ENCODE peak calls at places on chromosomes 7 and 10, in seven cellular contexts. H, O, A, U, Y, J and K are unnamed samples.

GRCh38 chr7:32323687-32324086 is 166.5 kb downstream of the LSM5 start:
- DNase-seq in H (no peak), O (no peak), U (no peak), J (no peak), Y (no peak), A (no peak), K (no peak)

GRCh38 chr7:77698042-77698625 is 1.9 kb downstream of the RSBN1L start:
- DNase-seq in H (no peak), O (no peak), Y (peak), A (no peak), J (no peak), U (no peak), K (peak)

GRCh38 chr10:17033529-17034250 is 95.9 kb downstream of the CUBN start:
- DNase-seq in J (peak), A (no peak), U (no peak), H (no peak), O (no peak), Y (no peak), K (peak)

GRCh38 chr10:130761896-130762295 is 549.6 kb downstream of the TCERG1L start:
- DNase-seq in H (no peak), J (no peak), Y (no peak), O (no peak), U (peak), A (no peak), K (no peak)

GRCh38 chr7:114298011-114298410 is 116.6 kb upstream of the FOXP2 start:
- DNase-seq in O (no peak), U (no peak), J (no peak), H (no peak), A (no peak), Y (no peak), K (no peak)

GRCh38 chr10:43251664-43252165 is 15.2 kb downstream of the RASGEF1A start:
- DNase-seq in Y (no peak), A (no peak), J (no peak), O (no peak), H (no peak), U (peak), K (no peak)

GRCh38 chr7:101373812-101374612 is 11.3 kb downstream of the COL26A1 start:
- DNase-seq in O (no peak), H (no peak), J (no peak), A (no peak), Y (no peak), U (no peak), K (peak)

GRCh38 chr7:100034871-100035510 is 14.6 kb upstream of the ZSCAN21 start:
- DNase-seq in O (no peak), A (no peak), Y (no peak), H (peak), U (no peak), J (peak), K (peak)

GRCh38 chr10:94194256-94194655 is 168.5 kb downstream of the NOC3L start:
- DNase-seq in H (peak), A (no peak), U (no peak), J (peak), O (no peak), Y (no peak), K (no peak)

GRCh38 chr7:133139350-133139749 is 57.5 kb upstream of the CHCHD3 start:
- DNase-seq in J (peak), H (peak), O (no peak), A (peak), Y (peak), U (no peak), K (peak)

GRCh38 chr7:519429-519973 is at the start of gene PDGFA:
- DNase-seq in U (no peak), A (peak), Y (no peak), O (peak), H (no peak), J (peak), K (peak)

GRCh38 chr10:66162560-66163143 is 763.2 kb upstream of the LRRTM3 start:
- DNase-seq in A (no peak), J (no peak), U (no peak), H (no peak), Y (no peak), O (no peak), K (no peak)

GRCh38 chr10:128054163-128054970 is 71.9 kb downstream of the MKI67 start:
- DNase-seq in O (no peak), H (no peak), Y (no peak), J (no peak), A (no peak), U (no peak), K (no peak)

GRCh38 chr7:31076641-31077310 is 24.7 kb downstream of the ADCYAP1R1 start:
- DNase-seq in O (no peak), J (no peak), Y (no peak), A (no peak), H (no peak), U (peak), K (no peak)

GRCh38 chr10:73296946-73297345 is 44.5 kb upstream of the MRPS16 start:
- DNase-seq in O (no peak), J (no peak), U (no peak), Y (no peak), A (no peak), H (no peak), K (no peak)

GRCh38 chr7:104928721-104929400 is 85.1 kb upstream of the KMT2E start:
- DNase-seq in A (no peak), O (no peak), U (no peak), H (no peak), Y (no peak), J (no peak), K (no peak)

GRCh38 chr7:104956753-104957450 is 57.1 kb upstream of the KMT2E start:
- DNase-seq in A (no peak), Y (peak), J (peak), O (no peak), H (peak), U (no peak), K (peak)

GRCh38 chr7:99599836-99600235 is 1.8 kb downstream of the TMEM225B start:
- DNase-seq in H (no peak), A (no peak), J (no peak), O (no peak), Y (no peak), U (no peak), K (no peak)

GRCh38 chr10:31759124-31759798 is 169.4 kb downstream of the ARHGAP12 start:
- DNase-seq in Y (peak), H (peak), A (peak), J (peak), U (peak), O (peak), K (peak)

GRCh38 chr7:31058122-31058521 is 6.0 kb downstream of the ADCYAP1R1 start:
- DNase-seq in A (no peak), U (no peak), J (peak), Y (no peak), H (no peak), O (no peak), K (no peak)

GRCh38 chr7:157875230-157876179 is 538.7 kb downstream of the DNAJB6 start:
- DNase-seq in J (no peak), Y (no peak), U (no peak), O (peak), A (peak), H (no peak), K (no peak)

GRCh38 chr10:650691-651615 is 38.5 kb downstream of the DIP2C start:
- DNase-seq in A (no peak), H (no peak), Y (no peak), O (no peak), U (peak), J (peak), K (peak)

GRCh38 chr7:131061818-131062217 is 265.9 kb upstream of the MKLN1 start:
- DNase-seq in O (no peak), H (no peak), A (no peak), U (no peak), J (no peak), Y (no peak), K (peak)

GRCh38 chr10:102919237-102919959 is 1.3 kb downstream of the CNNM2 start:
- DNase-seq in J (peak), H (peak), Y (peak), U (peak), O (no peak), A (peak), K (no peak)

GRCh38 chr10:103560886-103561285 is 67.4 kb downstream of the NEURL1 start:
- DNase-seq in J (no peak), Y (no peak), U (no peak), A (no peak), O (no peak), H (no peak), K (no peak)

GRCh38 chr7:5523052-5523711 is 99.5 kb upstream of the TNRC18 start:
- DNase-seq in Y (peak), H (peak), J (peak), U (peak), O (no peak), A (peak), K (no peak)

GRCh38 chr7:4861673-4862072 is at the start of gene PAPOLB:
- DNase-seq in H (no peak), Y (peak), U (no peak), O (no peak), J (no peak), A (no peak), K (no peak)

GRCh38 chr7:105934577-105935185 is 28.4 kb upstream of the CDHR3 start:
- DNase-seq in U (no peak), H (peak), A (peak), Y (peak), J (peak), O (no peak), K (peak)

GRCh38 chr10:688621-689426 is 644 bp downstream of the DIP2C start:
- DNase-seq in H (peak), J (peak), Y (no peak), A (peak), U (no peak), O (no peak), K (peak)

GRCh38 chr10:8591619-8592018 is 537.1 kb downstream of the GATA3 start:
- DNase-seq in A (no peak), Y (no peak), J (no peak), H (no peak), O (no peak), U (no peak), K (no peak)

GRCh38 chr10:18608581-18608980 is 42.8 kb downstream of the NSUN6 start:
- DNase-seq in J (no peak), U (no peak), H (no peak), A (no peak), O (no peak), Y (no peak), K (no peak)

GRCh38 chr10:64038097-64038496 is 516.9 kb downstream of the REEP3 start:
- DNase-seq in O (no peak), A (no peak), J (no peak), U (no peak), H (no peak), Y (no peak), K (no peak)
- H3K4me3 ChIP-seq in O (no peak), A (no peak), J (no peak), U (no peak), H (no peak), Y (no peak), K (no peak)

GRCh38 chr7:116665447-116665996 is 6.5 kb upstream of the MET start:
- DNase-seq in A (no peak), Y (no peak), H (no peak), O (no peak), J (no peak), U (no peak), K (no peak)

GRCh38 chr7:116663744-116664143 is 8.3 kb upstream of the MET start:
- DNase-seq in Y (no peak), J (no peak), A (no peak), U (no peak), H (no peak), O (no peak), K (no peak)

DNA sequence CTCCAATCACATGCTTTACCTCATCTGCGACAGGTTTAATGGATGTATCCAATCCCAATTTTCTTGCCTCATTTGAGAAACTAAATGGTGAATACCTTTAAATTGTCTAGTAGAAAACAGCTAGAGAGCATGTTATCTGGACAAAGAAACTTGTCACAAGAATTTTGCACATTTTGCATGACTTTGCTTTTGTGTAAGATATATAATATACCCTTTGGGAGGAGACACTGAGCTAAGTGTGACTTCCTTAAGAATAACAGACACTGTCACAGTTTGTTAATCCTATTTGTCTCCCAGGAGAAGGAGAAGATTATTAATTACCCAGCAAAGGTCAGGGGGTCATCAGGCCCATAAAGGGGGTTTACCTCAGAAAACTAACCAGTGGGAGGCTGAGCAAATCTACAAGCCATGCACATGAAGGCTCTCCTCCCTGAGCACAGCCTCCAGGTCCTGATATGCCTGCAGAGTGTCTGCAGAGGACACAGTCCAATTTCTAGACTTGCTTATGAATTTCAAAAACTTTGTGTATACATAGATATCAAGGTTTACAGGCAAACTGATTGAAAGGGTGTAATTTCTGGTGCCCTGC is 10.2 kb upstream of the MET start:
- DNase-seq in J (no peak), Y (no peak), O (no peak), A (peak), U (no peak), H (no peak), K (no peak)
- TF ChIP-seq CTCF in J (no peak), Y (no peak), O (no peak), A (no peak), U (no peak), H (no peak), K (no peak)

GRCh38 chr7:117014099-117014656 is 60.9 kb downstream of the ST7 start:
- DNase-seq in A (no peak), H (no peak), O (no peak), Y (no peak), U (no peak), J (no peak), K (no peak)
- H3K4me3 ChIP-seq in A (no peak), H (no peak), O (peak), Y (peak), U (no peak), J (no peak), K (no peak)

GRCh38 chr10:71569775-71570588 is 149.6 kb downstream of the C10orf105 start:
- DNase-seq in Y (peak), H (peak), A (peak), O (peak), U (peak), J (peak), K (peak)
- TF ChIP-seq CTCF in Y (peak), H (peak), A (peak), O (peak), U (peak), J (peak), K (peak)

GRCh38 chr10:44864637-44865288 is 46.4 kb upstream of the TMEM72 start:
- DNase-seq in Y (peak), U (peak), O (peak), H (peak), A (peak), J (peak), K (peak)

GRCh38 chr10:44864042-44864436 is 47.1 kb upstream of the TMEM72 start:
- DNase-seq in A (peak), Y (no peak), O (no peak), H (no peak), U (no peak), J (peak), K (peak)

GRCh38 chr10:44863344-44864041 is 47.6 kb upstream of the TMEM72 start:
- DNase-seq in H (no peak), J (no peak), Y (no peak), A (peak), U (no peak), O (no peak), K (no peak)

GRCh38 chr10:44862917-44863316 is 48.2 kb upstream of the TMEM72 start:
- DNase-seq in A (no peak), Y (no peak), U (no peak), O (no peak), H (no peak), J (no peak), K (no peak)

DNA sequence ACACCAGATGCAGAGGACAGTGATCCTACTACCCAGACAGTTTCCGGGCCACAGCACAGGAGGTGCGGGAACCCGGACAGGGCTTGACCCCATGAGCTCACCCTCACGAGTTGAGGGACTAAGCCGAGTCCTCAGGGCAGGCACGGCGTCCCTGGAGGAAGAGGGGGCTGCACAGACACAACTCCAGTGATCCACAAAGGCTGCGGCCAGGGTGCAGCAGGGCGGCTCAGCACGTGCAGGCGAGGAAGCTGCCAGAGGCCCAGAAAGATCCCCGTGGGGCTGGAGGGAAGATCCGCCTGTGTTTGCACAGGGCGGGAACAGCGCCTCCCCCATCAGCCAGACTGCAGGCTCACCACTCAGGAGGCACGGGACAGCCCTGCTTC is 45.9 kb upstream of the TMEM72 start:
- DNase-seq in O (no peak), Y (no peak), J (no peak), A (peak), H (no peak), U (peak), K (peak)
- H3K4me3 ChIP-seq in O (no peak), Y (no peak), J (peak), A (no peak), H (no peak), U (peak), K (no peak)

DNA sequence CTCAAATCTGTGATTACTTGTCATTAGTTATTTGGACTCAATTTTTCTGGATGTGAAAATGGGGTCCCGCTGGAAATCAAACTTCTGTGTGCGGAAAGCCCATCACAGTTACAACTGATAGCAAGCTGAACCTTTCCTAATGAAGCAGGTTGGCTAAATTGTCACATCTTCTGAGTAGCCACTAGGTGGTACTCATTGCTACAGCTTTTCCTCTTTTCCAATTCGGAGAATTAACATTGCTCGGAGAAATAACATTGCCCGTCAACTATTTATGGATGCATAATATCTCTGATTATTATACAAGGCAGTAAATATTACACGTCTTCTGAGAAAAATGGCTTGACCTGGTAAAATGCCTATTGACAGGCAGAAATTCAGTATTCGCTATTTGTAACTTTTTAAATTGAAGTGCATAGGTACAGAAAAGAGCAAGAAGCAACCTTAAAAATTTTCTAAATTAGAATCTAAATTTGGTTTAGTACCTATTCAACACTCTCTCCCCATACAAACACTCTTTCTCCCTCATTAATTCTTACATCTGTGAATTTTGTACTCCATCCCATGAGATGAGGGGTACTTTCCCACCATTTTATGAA is 17.3 kb upstream of the BLOC1S2 start:
- DNase-seq in Y (peak), J (peak), O (peak), A (peak), U (no peak), H (peak), K (peak)
- TF ChIP-seq CTCF in Y (peak), J (peak), O (peak), A (peak), U (peak), H (peak), K (peak)

GRCh38 chr10:51224610-51225230 is 150.4 kb downstream of the PRKG1 start:
- DNase-seq in Y (no peak), H (peak), J (peak), O (no peak), A (no peak), U (no peak), K (peak)
- H3K4me3 ChIP-seq in Y (no peak), H (no peak), J (peak), O (no peak), A (no peak), U (peak), K (peak)

GRCh38 chr7:125675169-125675568 is 745.5 kb upstream of the POT1 start:
- DNase-seq in H (no peak), J (no peak), O (no peak), A (no peak), U (no peak), Y (no peak), K (no peak)

GRCh38 chr7:125668321-125668993 is 738.8 kb upstream of the POT1 start:
- DNase-seq in A (no peak), U (no peak), J (no peak), H (no peak), Y (no peak), O (no peak), K (no peak)

GRCh38 chr7:125675628-125676027 is 746.0 kb upstream of the POT1 start:
- DNase-seq in U (no peak), Y (no peak), A (no peak), J (no peak), H (no peak), O (no peak), K (no peak)

DNA sequence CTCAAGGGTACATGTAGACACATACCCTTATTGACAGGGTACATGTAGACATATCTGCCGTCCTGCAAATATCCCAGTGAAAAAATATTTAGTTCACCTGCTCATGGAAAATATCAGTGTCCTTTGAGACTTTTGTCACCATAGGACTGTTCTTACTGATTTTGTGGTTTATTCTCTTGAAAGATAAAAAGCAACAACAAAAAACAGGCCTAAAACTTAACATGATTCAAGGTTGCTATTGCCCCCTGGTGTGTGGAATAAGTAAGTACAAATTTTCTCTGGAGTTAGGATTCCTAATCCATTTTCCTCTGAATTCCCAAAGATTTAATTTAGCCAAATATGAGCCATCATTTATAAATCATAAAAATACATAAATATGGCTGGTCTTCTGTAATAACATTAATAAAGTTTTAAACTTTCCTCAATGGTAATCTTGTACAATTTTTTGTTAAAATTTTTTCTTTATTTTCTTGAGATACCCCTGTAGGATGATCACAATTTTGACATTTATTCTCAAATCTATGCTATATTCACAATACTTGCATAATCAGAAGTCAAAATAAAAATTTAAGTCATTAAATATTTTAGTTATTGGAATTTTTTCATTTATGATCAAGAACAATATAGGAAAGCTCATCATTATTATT is 741.4 kb upstream of the POT1 start:
- DNase-seq in A (peak), H (peak), U (no peak), Y (peak), O (peak), J (no peak), K (peak)
- TF ChIP-seq CTCF in A (peak), H (peak), U (no peak), Y (peak), O (peak), J (peak), K (peak)

GRCh38 chr7:155458317-155459132 is 596 bp downstream of the EN2 start:
- DNase-seq in O (no peak), A (peak), Y (no peak), H (no peak), J (no peak), U (no peak), K (no peak)
- H3K4me3 ChIP-seq in O (no peak), A (no peak), Y (no peak), H (no peak), J (no peak), U (peak), K (no peak)